ENCODE peak calls at places on chromosomes 7 and 10, in eight cellular contexts. E, C, H, Z, P, D, T and U are unnamed samples.

GRCh38 chr10:29998142-29998808 is 61.1 kb downstream of the JCAD start:
- DNase-seq in E (no peak), C (peak; percentile 72), H (peak; percentile 74), Z (peak; percentile 83), P (peak; percentile 75), D (peak; percentile 65), T (peak; percentile 68), U (peak; percentile 85)

GRCh38 chr7:10343108-10343507 is 630.6 kb upstream of the PHF14 start:
- DNase-seq in E (no peak), C (no peak), H (no peak), Z (no peak), P (no peak), D (no peak), T (no peak), U (no peak)

GRCh38 chr7:126958367-126958766 is 294.4 kb downstream of the GRM8 start:
- DNase-seq in E (no peak), C (no peak), H (no peak), Z (no peak), P (no peak), D (no peak), T (no peak), U (no peak)

GRCh38 chr10:74056081-74056818 is 58.3 kb downstream of the VCL start:
- DNase-seq in E (no peak), C (no peak), H (no peak), Z (no peak), P (peak; percentile 79), D (peak; percentile 7), T (no peak), U (peak; percentile 27)

GRCh38 chr10:113402602-113403001 is 150.3 kb upstream of the HABP2 start:
- DNase-seq in E (no peak), C (no peak), H (no peak), Z (no peak), P (no peak), D (no peak), T (no peak), U (no peak)

GRCh38 chr7:40530292-40530691 is 395.5 kb downstream of the SUGCT start:
- DNase-seq in E (no peak), C (no peak), H (no peak), Z (no peak), P (peak; percentile 73), D (no peak), T (no peak), U (no peak)

GRCh38 chr7:112869111-112869774 is 79.0 kb upstream of the TMEM168 start:
- DNase-seq in E (no peak), C (no peak), H (no peak), Z (no peak), P (peak; percentile 52), D (peak; percentile 32), T (no peak), U (peak; percentile 42)

GRCh38 chr10:123381271-123381670 is 227.1 kb downstream of the BUB3 start:
- DNase-seq in E (no peak), C (no peak), H (no peak), Z (no peak), P (peak; percentile 43), D (no peak), T (no peak), U (no peak)